ENCODE peak calls at places on chromosomes 16 and 17, in nine cellular contexts. Q, L, W, P, B, X, S, M and A are unnamed samples. For H3K9me3, the result is how much of the 10 kb centered on the place peaks cover.

GRCh38 chr16:68893710-68894705 is 50.7 kb downstream of the TANGO6 start:
- DNase-seq in M (peak), W (peak), L (no peak), Q (peak), B (peak), X (no peak), P (no peak), S (no peak), A (no peak)

GRCh38 chr16:70267516-70267915 is 15.8 kb upstream of the EXOSC6 start:
- DNase-seq in S (peak), L (no peak), M (peak), Q (peak), B (peak), X (no peak), P (no peak), W (peak), A (no peak)

GRCh38 chr17:21034350-21035235 is 8.2 kb downstream of the USP22 start:
- DNase-seq in Q (peak), P (no peak), S (no peak), X (no peak), B (no peak), L (no peak), W (no peak), M (no peak), A (no peak)

GRCh38 chr16:67040906-67041305 is 12.0 kb downstream of the CBFB start:
- DNase-seq in B (no peak), L (no peak), P (peak), X (no peak), S (no peak), M (no peak), Q (peak), W (no peak), A (no peak)

GRCh38 chr17:633641-634091 is 81.0 kb downstream of the VPS53 start:
- DNase-seq in L (peak), X (no peak), P (no peak), Q (no peak), W (no peak), B (peak), S (peak), M (peak), A (no peak)

GRCh38 chr17:58381124-58381838 is 29.3 kb upstream of the SUPT4H1 start:
- DNase-seq in B (no peak), P (no peak), X (no peak), S (no peak), W (peak), M (no peak), Q (no peak), L (no peak), A (no peak)

GRCh38 chr17:76726766-76727718 is at the start of gene METTL23:
- DNase-seq in M (peak), Q (peak), S (peak), L (peak), W (peak), B (peak), X (peak), P (peak), A (no peak)

GRCh38 chr17:40068129-40068581 is 5.4 kb downstream of the THRA start:
- DNase-seq in W (no peak), L (no peak), S (no peak), P (no peak), B (peak), X (no peak), M (no peak), Q (no peak), A (no peak)

GRCh38 chr16:48596326-48596725 is 13.7 kb downstream of the N4BP1 start:
- DNase-seq in M (no peak), Q (no peak), X (no peak), W (no peak), P (no peak), B (no peak), L (no peak), S (no peak), A (no peak)

GRCh38 chr16:10386517-10387377 is 886 bp downstream of the ATF7IP2 start:
- DNase-seq in B (no peak), P (no peak), X (no peak), M (peak), Q (peak), S (peak), L (no peak), W (peak), A (no peak)

GRCh38 chr16:2968368-2968737 is 795 bp upstream of the PAQR4 start:
- DNase-seq in L (no peak), W (no peak), S (no peak), X (no peak), M (no peak), P (no peak), B (no peak), Q (no peak), A (no peak)

GRCh38 chr17:50201226-50201854 is at the start of gene COL1A1:
- DNase-seq in L (peak), Q (peak), M (no peak), W (no peak), X (peak), P (peak), B (peak), S (no peak), A (no peak)

GRCh38 chr17:44108440-44109311 is 14.8 kb downstream of the HDAC5 start:
- DNase-seq in Q (peak), P (peak), L (peak), X (peak), W (peak), B (no peak), S (peak), M (no peak), A (no peak)

GRCh38 chr16:88926374-88926990 is 50.5 kb downstream of the CBFA2T3 start:
- DNase-seq in L (no peak), P (no peak), W (no peak), S (peak), B (peak), Q (no peak), M (no peak), X (no peak), A (no peak)

GRCh38 chr16:17850626-17851265 is 380.0 kb upstream of the XYLT1 start:
- DNase-seq in P (no peak), S (no peak), M (no peak), W (no peak), L (no peak), X (no peak), B (peak), Q (no peak), A (no peak)

GRCh38 chr17:27756467-27757371 is 43.6 kb downstream of the NOS2 start:
- DNase-seq in L (no peak), M (peak), B (peak), X (no peak), W (peak), P (no peak), S (peak), Q (peak), A (peak)

GRCh38 chr16:10871157-10871991 is 5.6 kb upstream of the CIITA start:
- DNase-seq in M (no peak), X (no peak), B (no peak), L (peak), P (peak), W (no peak), S (peak), Q (peak), A (no peak)

GRCh38 chr17:77208217-77208808 is 67.5 kb downstream of the SEC14L1 start:
- DNase-seq in B (peak), W (peak), M (peak), P (no peak), L (peak), Q (peak), X (no peak), S (no peak), A (no peak)

GRCh38 chr16:47317465-47318240 is 143.2 kb downstream of the ITFG1 start:
- DNase-seq in M (no peak), W (no peak), P (no peak), S (no peak), L (no peak), Q (no peak), B (no peak), X (no peak), A (no peak)

GRCh38 chr16:58042886-58043515 is 17.4 kb downstream of the MMP15 start:
- DNase-seq in X (no peak), W (no peak), Q (no peak), L (no peak), P (no peak), M (no peak), S (no peak), B (no peak), A (no peak)

GRCh38 chr17:41812176-41813038 is at the start of gene FKBP10:
- DNase-seq in M (peak), X (peak), Q (peak), P (peak), B (peak), L (peak), W (peak), S (peak), A (peak)

GRCh38 chr16:8644151-8644512 is 22.6 kb downstream of the METTL22 start:
- DNase-seq in L (no peak), X (no peak), B (no peak), P (no peak), W (no peak), M (no peak), S (no peak), Q (no peak), A (no peak)

GRCh38 chr17:82910041-82910481 is 70.2 kb upstream of the ZNF750 start:
- DNase-seq in W (no peak), P (no peak), B (no peak), M (no peak), Q (no peak), S (no peak), L (no peak), X (no peak), A (no peak)
- H3K9me3 ChIP-seq in W (under half), P (under half), B (under half), M (under half), Q (under half), S (under half), L (under half), X (under half), A (under half)

DNA sequence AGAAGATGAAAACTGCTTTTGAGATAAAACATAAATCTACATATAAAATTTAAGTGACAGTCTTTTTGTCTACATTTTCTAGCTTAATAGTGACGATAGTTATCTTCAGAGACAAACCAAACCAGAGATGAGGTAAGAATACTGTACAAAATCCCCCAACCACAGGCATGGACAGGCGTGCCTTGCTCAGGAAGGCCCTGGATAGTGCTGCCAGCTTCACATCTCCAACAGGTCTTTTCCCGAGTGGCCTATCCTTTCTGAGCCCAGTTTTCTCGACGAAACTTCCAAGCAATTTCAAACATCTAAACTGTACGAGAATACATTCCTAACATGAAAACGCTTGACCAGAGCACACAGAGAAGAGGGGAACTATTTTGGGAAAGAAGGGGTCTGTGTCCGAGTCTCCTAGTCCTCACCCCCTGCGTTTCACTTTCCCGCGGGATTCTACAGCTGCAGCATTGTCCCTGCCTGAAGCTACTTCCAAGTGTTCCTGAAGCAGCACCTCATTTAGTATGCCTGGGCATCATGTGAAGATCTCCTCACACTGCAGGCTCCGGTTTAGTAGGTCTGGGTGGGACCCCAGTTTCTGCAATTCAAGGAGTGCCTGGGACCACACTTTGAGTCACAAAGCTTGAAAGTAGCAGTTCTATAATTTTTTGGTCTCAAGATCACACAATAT is 37.8 kb downstream of the GNA13 start:
- DNase-seq in S (no peak), X (no peak), Q (no peak), P (no peak), W (no peak), M (no peak), L (no peak), B (peak), A (no peak)
- H3K27ac ChIP-seq in S (no peak), X (no peak), Q (no peak), P (peak), W (peak), M (no peak), L (peak), B (peak), A (no peak)

GRCh38 chr16:79403534-79403933 is 197.0 kb downstream of the MAF start:
- DNase-seq in L (no peak), S (no peak), Q (no peak), W (no peak), M (no peak), P (no peak), B (no peak), X (no peak), A (no peak)

GRCh38 chr16:79411805-79412204 is 188.7 kb downstream of the MAF start:
- DNase-seq in X (no peak), M (no peak), P (no peak), W (no peak), S (no peak), Q (no peak), B (no peak), L (no peak), A (no peak)

GRCh38 chr16:79411357-79411756 is 189.2 kb downstream of the MAF start:
- DNase-seq in L (no peak), M (no peak), Q (no peak), P (no peak), W (no peak), B (no peak), X (no peak), S (no peak), A (no peak)

GRCh38 chr16:79409970-79410369 is 190.6 kb downstream of the MAF start:
- DNase-seq in W (no peak), Q (no peak), B (no peak), S (no peak), L (no peak), M (no peak), P (no peak), X (no peak), A (no peak)

DNA sequence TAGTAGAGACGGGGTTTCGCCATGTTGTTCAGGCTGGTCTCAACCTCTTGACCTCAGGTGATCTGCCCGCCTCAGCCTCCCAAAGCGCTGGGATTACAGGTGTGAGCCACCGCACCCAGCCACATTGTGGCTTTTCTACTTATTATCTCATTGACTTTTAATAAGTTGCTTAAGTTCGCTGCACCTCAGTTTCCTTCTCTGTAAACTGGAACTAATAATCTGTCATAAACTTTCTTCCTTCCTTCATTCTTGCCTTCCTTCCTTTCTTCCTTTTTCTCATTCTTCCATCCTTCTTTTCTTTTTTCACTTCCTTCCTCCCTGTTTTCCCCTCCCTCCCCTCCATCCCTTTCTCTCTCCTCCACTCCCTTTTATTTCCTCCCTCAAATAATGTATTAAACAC is 192.2 kb downstream of the MAF start:
- DNase-seq in P (no peak), L (no peak), W (no peak), Q (no peak), B (no peak), S (no peak), M (no peak), X (no peak), A (no peak)
- H3K9me3 ChIP-seq in P (under half), L (under half), W (under half), Q (under half), B (under half), S (under half), M (under half), X (under half), A (under half)

DNA sequence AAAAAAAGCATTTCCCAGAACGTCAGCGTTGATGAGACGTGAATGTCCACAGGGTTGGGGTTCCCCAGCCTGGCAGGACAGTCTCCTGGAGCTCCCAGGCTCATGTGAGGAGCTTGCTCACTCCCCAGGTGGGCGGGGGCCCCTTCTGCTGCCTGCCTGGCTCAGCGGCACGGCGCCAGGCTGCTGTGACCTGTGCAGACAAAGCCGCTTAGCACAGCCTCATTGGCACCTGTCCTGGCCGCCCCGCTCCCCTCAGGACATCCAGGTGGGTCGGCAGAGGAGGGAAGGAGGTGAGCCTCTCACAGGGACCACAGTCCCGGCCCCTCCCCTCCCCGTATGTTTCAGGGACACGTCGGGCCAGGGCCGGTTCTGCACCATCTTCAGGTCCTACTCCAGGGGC is 12.9 kb upstream of the WFIKKN1 start:
- DNase-seq in P (no peak), B (no peak), S (no peak), X (no peak), M (no peak), L (no peak), W (no peak), Q (no peak), A (no peak)
- H3K27ac ChIP-seq in P (no peak), B (no peak), S (no peak), X (no peak), M (no peak), L (no peak), W (no peak), Q (no peak), A (no peak)

GRCh38 chr17:60491771-60492170 is 34.3 kb downstream of the APPBP2 start:
- DNase-seq in P (no peak), B (no peak), Q (no peak), W (peak), L (no peak), M (no peak), S (no peak), X (no peak), A (no peak)

GRCh38 chr17:60496051-60496450 is 30.0 kb downstream of the APPBP2 start:
- DNase-seq in Q (no peak), M (no peak), X (no peak), B (no peak), P (no peak), L (no peak), W (no peak), S (no peak), A (no peak)

GRCh38 chr17:60495260-60495659 is 30.8 kb downstream of the APPBP2 start:
- DNase-seq in Q (no peak), L (no peak), B (no peak), S (no peak), M (no peak), W (no peak), X (no peak), P (no peak), A (no peak)

GRCh38 chr17:60493847-60494321 is 32.2 kb downstream of the APPBP2 start:
- DNase-seq in L (no peak), B (no peak), P (no peak), M (no peak), Q (no peak), S (peak), X (no peak), W (no peak), A (no peak)
- H3K9me3 ChIP-seq in L (under half), B (under half), P (under half), M (under half), Q (under half), S (under half), X (under half), W (under half), A (under half)

GRCh38 chr17:74215332-74215727 is 2.0 kb downstream of the TTYH2 start:
- DNase-seq in P (no peak), M (no peak), X (no peak), L (no peak), Q (no peak), S (no peak), B (no peak), W (no peak), A (no peak)

GRCh38 chr17:74214642-74215331 is 1.4 kb downstream of the TTYH2 start:
- DNase-seq in M (no peak), P (no peak), S (no peak), L (no peak), W (no peak), X (no peak), Q (no peak), B (no peak), A (no peak)

GRCh38 chr17:74212262-74212912 is 984 bp upstream of the TTYH2 start:
- DNase-seq in Q (peak), L (no peak), S (no peak), X (no peak), M (peak), P (no peak), W (no peak), B (peak), A (no peak)

GRCh38 chr17:74212913-74213791 is at the start of gene TTYH2:
- DNase-seq in X (peak), Q (peak), W (peak), B (peak), S (peak), M (peak), L (peak), P (peak), A (no peak)

GRCh38 chr17:74213897-74214386 is 571 bp downstream of the TTYH2 start:
- DNase-seq in X (peak), Q (no peak), W (no peak), M (no peak), B (peak), S (no peak), L (peak), P (no peak), A (no peak)
- H3K27ac ChIP-seq in X (no peak), Q (no peak), W (peak), M (no peak), B (no peak), S (no peak), L (peak), P (no peak), A (no peak)

DNA sequence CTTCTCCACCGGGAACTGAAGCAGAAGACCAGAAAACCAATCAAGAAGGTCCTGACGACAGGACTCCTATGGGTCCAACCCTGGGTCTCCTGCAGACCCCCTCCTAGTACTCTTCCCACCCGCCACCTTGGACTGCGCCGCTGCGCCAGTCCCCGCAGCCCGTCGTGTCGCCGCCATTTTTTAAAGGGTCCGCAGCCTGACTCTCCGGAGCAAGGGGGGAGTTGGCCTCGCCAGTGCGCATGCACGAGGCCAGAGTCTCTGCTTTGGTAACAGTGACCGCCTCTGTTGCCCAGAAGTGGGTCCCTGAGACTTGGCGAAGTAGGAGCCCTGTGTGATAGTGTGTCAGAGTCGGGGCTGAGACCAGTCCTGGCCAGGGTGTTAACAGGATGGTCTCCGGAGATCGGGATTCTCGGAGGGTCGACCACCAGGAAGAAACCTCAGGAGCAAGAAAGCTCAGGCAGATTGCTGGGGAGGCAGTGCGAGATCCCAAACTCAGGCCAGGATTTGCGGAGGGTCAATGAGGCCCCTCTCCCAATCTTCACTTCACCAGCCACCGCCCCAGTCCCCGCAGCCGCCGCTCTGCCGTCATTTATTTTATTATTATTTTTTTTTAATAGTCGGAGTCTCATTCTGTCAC is 612.5 kb downstream of the KCNJ18 start:
- DNase-seq in Q (no peak), P (no peak), B (no peak), S (no peak), X (no peak), M (no peak), L (no peak), W (no peak), A (no peak)
- H3K9me3 ChIP-seq in Q (under half), P (under half), B (under half), S (half or more), X (under half), M (under half), L (under half), W (under half), A (under half)